ENCODE peak calls at places on chromosomes 6 and 20, in four cellular contexts. X, K, Z and S are unnamed samples.
A peak's percentile ranks its signal among the peaks of the same experiment; 100 is the strongest.

GRCh38 chr20:5312518-5312917 is 4.2 kb downstream of the PROKR2 start:
- DNase-seq in Z (no peak), K (no peak), X (no peak), S (no peak)

GRCh38 chr6:169145476-169145875 is 108.2 kb downstream of the THBS2 start:
- DNase-seq in X (no peak), Z (no peak), K (no peak), S (no peak)

GRCh38 chr6:137829641-137830083 is 37.4 kb upstream of the TNFAIP3 start:
- DNase-seq in K (no peak), X (no peak), Z (peak; percentile 79), S (no peak)

GRCh38 chr20:15849131-15849685 is 724.0 kb downstream of the KIF16B start:
- DNase-seq in Z (no peak), K (no peak), X (no peak), S (no peak)

GRCh38 chr20:11901127-11901526 is 16.6 kb upstream of the BTBD3 start:
- DNase-seq in X (no peak), Z (peak; percentile 88), K (peak; percentile 56), S (no peak)

GRCh38 chr6:158026054-158026900 is 44.6 kb downstream of the SYNJ2 start:
- DNase-seq in X (peak; percentile 28), K (peak; percentile 83), Z (peak; percentile 74), S (peak; percentile 98)

GRCh38 chr20:60586417-60587105 is 628.3 kb downstream of the CDH26 start:
- DNase-seq in K (no peak), Z (no peak), X (no peak), S (no peak)

GRCh38 chr6:85078071-85078470 is 313.7 kb upstream of the TBX18 start:
- DNase-seq in X (no peak), K (peak; percentile 5), Z (peak; percentile 85), S (peak; percentile 48)

GRCh38 chr20:53495357-53495756 is 98.3 kb downstream of the ZNF217 start:
- DNase-seq in K (no peak), X (no peak), Z (no peak), S (no peak)

GRCh38 chr6:44177691-44178423 is 19.2 kb downstream of the CAPN11 start:
- DNase-seq in Z (no peak), K (no peak), X (no peak), S (peak; percentile 93)

GRCh38 chr20:21529863-21530262 is 16.0 kb upstream of the NKX2-2 start:
- DNase-seq in X (peak; percentile 48), K (peak; percentile 66), Z (peak; percentile 23), S (no peak)

GRCh38 chr6:48775157-48775556 is 664.2 kb upstream of the PTCHD4 start:
- DNase-seq in K (no peak), X (no peak), Z (peak; percentile 53), S (no peak)

GRCh38 chr20:58389324-58389967 is 417 bp downstream of the VAPB start:
- DNase-seq in K (peak; percentile 26), X (peak; percentile 59), Z (peak; percentile 52), S (peak; percentile 39)

GRCh38 chr6:17455919-17456318 is 62.5 kb downstream of the CAP2 start:
- DNase-seq in X (no peak), Z (no peak), K (no peak), S (no peak)

GRCh38 chr20:54555150-54555549 is 79.8 kb downstream of the DOK5 start:
- DNase-seq in X (no peak), K (no peak), Z (no peak), S (no peak)

GRCh38 chr20:53738945-53739798 is 145.5 kb upstream of the ZNF217 start:
- DNase-seq in K (no peak), X (peak; percentile 20), Z (peak; percentile 72), S (no peak)

GRCh38 chr20:25061821-25062530 is 4.0 kb upstream of the ACSS1 start:
- DNase-seq in K (no peak), X (no peak), Z (no peak), S (no peak)

GRCh38 chr6:104884867-104885517 is 25.3 kb upstream of the HACE1 start:
- DNase-seq in X (no peak), Z (no peak), K (no peak), S (no peak)

GRCh38 chr6:64376394-64376793 is 740.8 kb downstream of the PHF3 start:
- DNase-seq in X (no peak), Z (no peak), K (no peak), S (no peak)

GRCh38 chr6:138656278-138656803 is 117.2 kb upstream of the CCDC28A start:
- DNase-seq in Z (no peak), K (no peak), X (no peak), S (no peak)

GRCh38 chr6:11232968-11233626 is 629 bp upstream of the NEDD9 start:
- DNase-seq in Z (peak; percentile 39), K (peak; percentile 94), X (no peak), S (no peak)

GRCh38 chr6:11354019-11354418 is 121.6 kb upstream of the NEDD9 start:
- DNase-seq in K (no peak), X (no peak), Z (no peak), S (peak; percentile 94)

GRCh38 chr20:8449120-8449519 is 317.1 kb downstream of the PLCB1 start:
- DNase-seq in X (no peak), Z (no peak), K (no peak), S (no peak)

GRCh38 chr20:63734946-63735858 is 1.3 kb upstream of the LIME1 start:
- DNase-seq in Z (no peak), K (no peak), X (no peak), S (no peak)

GRCh38 chr20:63733117-63733516 is 3.3 kb upstream of the LIME1 start:
- DNase-seq in Z (no peak), X (no peak), K (no peak), S (no peak)

GRCh38 chr20:63733579-63734081 is 2.8 kb upstream of the LIME1 start:
- DNase-seq in Z (no peak), K (no peak), X (no peak), S (no peak)

GRCh38 chr20:63735859-63736718 is at the start of gene LIME1:
- DNase-seq in K (no peak), Z (no peak), X (peak; percentile 83), S (no peak)

DNA sequence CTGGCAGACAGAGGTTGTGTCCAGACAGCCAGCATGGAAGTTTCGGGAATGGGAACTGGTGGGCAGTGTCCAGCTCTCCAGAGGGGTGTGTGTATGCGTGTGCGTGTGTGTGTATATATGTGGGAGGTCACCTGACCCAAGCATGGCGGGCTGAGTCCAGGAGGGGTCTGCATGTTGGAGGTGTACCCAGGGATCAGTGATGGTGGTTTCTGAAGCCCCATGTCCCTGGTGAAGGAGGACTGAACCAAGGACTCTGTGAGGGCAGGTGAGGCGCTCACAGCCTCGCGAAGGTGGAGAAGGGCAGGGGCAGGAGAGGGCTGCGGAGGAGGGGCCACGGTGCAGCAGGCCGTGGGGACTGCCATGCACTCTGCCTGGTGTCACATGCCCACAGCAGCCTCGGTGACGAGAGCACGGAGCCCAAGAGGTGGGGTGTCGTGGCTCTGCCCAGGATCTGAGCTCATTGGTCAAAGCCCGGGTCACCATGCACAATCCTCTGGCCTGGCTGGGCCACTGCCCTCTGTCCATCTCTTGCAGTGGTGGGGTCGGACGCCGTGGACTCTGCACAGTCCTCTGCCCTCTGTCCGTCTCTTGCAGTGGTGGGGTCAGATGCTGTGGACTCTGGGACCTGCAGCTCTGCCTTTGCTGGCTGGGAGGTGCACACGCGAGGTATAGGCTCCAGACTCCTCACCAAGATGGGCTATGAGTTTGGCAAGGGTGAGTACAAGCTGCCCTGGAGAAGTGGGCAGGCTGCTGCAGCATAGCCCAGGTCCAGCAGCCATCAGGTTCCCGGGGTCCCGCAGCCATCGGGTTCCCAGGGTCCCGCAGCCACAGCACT is 2.1 kb upstream of the LIME1 start:
- DNase-seq in X (no peak), K (no peak), Z (no peak), S (no peak)
- H4K20me1 ChIP-seq in X (no peaks in the 10 kb centered on the region), K (no peaks in the 10 kb centered on the region), Z (no peaks in the 10 kb centered on the region), S (no peaks in the 10 kb centered on the region)

GRCh38 chr6:18464176-18464575 is 77.0 kb downstream of the RNF144B start:
- DNase-seq in X (no peak), Z (no peak), K (no peak), S (no peak)
- H4K20me1 ChIP-seq in X (peaks cover 3% of the 10 kb centered on the region), Z (no peaks in the 10 kb centered on the region), K (no peaks in the 10 kb centered on the region), S (no peaks in the 10 kb centered on the region)

GRCh38 chr20:46073443-46073842 is 16.3 kb downstream of the NCOA5 start:
- DNase-seq in Z (no peak), K (no peak), X (no peak), S (no peak)
- H4K20me1 ChIP-seq in Z (peaks cover 12% of the 10 kb centered on the region), K (no peaks in the 10 kb centered on the region), X (peaks cover 3% of the 10 kb centered on the region), S (no peaks in the 10 kb centered on the region)

DNA sequence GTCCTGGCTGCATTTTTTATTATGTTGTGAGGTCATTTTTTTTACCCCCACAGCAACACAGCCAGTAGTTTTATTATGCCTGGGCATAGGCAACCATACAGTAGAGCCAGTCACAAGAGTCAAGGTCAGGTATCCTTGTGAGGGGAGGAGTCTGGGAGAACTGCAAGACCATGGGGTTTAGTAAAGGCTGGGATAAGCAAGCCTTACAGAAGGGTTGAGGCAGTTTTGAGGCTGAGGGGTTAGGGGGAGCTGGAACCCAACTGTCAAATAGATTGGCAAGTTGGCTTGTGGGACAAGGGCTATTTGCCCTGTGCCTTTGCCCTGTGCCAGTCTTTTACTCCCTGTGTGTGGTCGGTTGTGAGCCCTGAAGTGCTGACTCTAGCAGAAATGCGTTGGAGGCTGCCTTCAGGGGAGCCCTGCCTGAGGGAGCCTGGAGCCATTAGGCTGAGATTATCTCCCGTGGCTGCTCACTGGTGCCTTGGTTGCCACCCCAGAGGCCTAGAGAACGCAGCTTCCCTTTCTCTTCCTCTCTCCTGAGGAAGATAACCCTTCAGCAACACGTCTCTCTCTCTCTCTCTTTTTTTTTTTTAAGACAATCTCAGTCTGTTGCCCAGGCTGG is 31.1 kb downstream of the RALY start:
- DNase-seq in Z (no peak), K (peak; percentile 50), X (no peak), S (no peak)
- H4K20me1 ChIP-seq in Z (peaks cover 61% of the 10 kb centered on the region), K (peaks cover 71% of the 10 kb centered on the region), X (peaks cover 19% of the 10 kb centered on the region), S (peaks cover 6% of the 10 kb centered on the region)

GRCh38 chr20:1094706-1095220 is 23.6 kb upstream of the PSMF1 start:
- DNase-seq in Z (no peak), X (no peak), K (no peak), S (no peak)
- H4K20me1 ChIP-seq in Z (no peaks in the 10 kb centered on the region), X (no peaks in the 10 kb centered on the region), K (no peaks in the 10 kb centered on the region), S (no peaks in the 10 kb centered on the region)

DNA sequence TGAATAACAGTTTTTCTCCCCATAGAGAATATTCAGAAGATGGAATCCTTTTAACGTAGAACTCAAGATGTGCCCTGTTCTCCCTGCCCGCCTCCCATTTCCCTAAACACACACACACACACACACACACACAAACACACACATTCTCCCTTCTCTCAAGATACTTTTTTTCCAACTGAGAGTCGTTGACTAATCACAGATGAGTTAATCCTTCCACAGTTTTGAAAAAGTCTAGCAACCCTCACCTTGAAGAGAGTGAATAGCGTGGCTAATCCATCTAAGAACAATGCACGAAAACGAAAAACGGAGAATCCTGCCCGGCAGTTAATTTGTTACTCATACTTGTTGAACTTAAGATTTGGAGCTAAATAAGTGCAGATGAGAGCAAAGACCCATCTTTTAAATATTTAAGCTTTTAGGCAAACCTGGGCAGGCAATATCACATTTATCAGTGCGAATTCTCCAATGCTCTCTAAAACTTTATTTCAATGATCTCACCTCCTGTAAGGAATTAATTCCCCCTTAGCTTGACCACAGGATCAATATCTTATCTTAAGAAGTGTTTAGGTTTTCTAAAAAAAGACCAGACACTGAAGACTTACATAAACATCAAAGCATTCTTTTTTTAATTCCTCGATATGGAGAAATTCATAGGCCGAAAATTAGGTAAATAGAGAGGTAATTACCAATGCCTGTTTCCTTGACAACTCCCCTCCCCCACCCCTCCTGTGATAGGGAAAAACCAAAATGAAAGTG is 1.1 kb downstream of the AGPAT4 start:
- DNase-seq in K (no peak), X (no peak), Z (no peak), S (peak; percentile 46)
- H4K20me1 ChIP-seq in K (no peaks in the 10 kb centered on the region), X (no peaks in the 10 kb centered on the region), Z (peaks cover 9% of the 10 kb centered on the region), S (peaks cover 3% of the 10 kb centered on the region)

GRCh38 chr6:111857674-111858337 is 15.4 kb downstream of the FYN start:
- DNase-seq in Z (no peak), K (no peak), X (no peak), S (no peak)
- H4K20me1 ChIP-seq in Z (no peaks in the 10 kb centered on the region), K (no peaks in the 10 kb centered on the region), X (peaks cover 7% of the 10 kb centered on the region), S (peaks cover 12% of the 10 kb centered on the region)

GRCh38 chr20:34798871-34799270 is 26.6 kb downstream of the NCOA6 start:
- DNase-seq in Z (no peak), X (no peak), K (no peak), S (no peak)
- H4K20me1 ChIP-seq in Z (peaks cover 8% of the 10 kb centered on the region), X (no peaks in the 10 kb centered on the region), K (peaks cover 9% of the 10 kb centered on the region), S (no peaks in the 10 kb centered on the region)